ENCODE peak calls at places on chromosome 3, in five cellular contexts. J is body of pancreas; H is heart left ventricle; G is CD4-positive, CD25-positive, alpha-beta regulatory T cell; T is tibial nerve. B is an unnamed sample. For H3K27me3 and H3K9me3, the result is how much of the 10 kb centered on the place peaks cover.

GRCh38 chr3:58962040-58962651 is 87.7 kb downstream of the CFAP20DC start:
- DNase-seq in J (no peak), H (no peak), G (no peak), T (no peak), B (no peak)

GRCh38 chr3:29144807-29145206 is 136.1 kb upstream of the RBMS3 start:
- DNase-seq in J (peak), H (peak), G (no peak), T (no peak), B (no peak)

GRCh38 chr3:87247086-87247781 is 20.1 kb downstream of the CHMP2B start:
- DNase-seq in J (no peak), H (no peak), G (no peak), T (no peak), B (no peak)

GRCh38 chr3:69791919-69792399 is 52.7 kb downstream of the MITF start:
- DNase-seq in J (no peak), H (no peak), G (no peak), T (no peak), B (no peak)

GRCh38 chr3:194320100-194320499 is 31.0 kb downstream of the CPN2 start:
- DNase-seq in J (no peak), H (no peak), G (no peak), T (no peak), B (no peak)

GRCh38 chr3:11705049-11705448 is 61.3 kb upstream of the VGLL4 start:
- DNase-seq in J (no peak), H (no peak), G (no peak), T (no peak), B (no peak)

GRCh38 chr3:192494176-192494575 is 233.2 kb downstream of the FGF12 start:
- DNase-seq in J (peak), H (no peak), G (no peak), T (no peak), B (no peak)

GRCh38 chr3:184361532-184361931 is at the start of the genes CLCN2 and POLR2H:
- DNase-seq in J (peak), H (peak), G (peak), T (no peak), B (peak)

GRCh38 chr3:120163023-120163422 is 68.8 kb upstream of the GSK3B start:
- DNase-seq in J (no peak), H (no peak), G (no peak), T (no peak), B (no peak)

GRCh38 chr3:64266983-64267382 is 41.7 kb upstream of the PRICKLE2 start:
- DNase-seq in J (no peak), H (no peak), G (no peak), T (no peak), B (no peak)
- H3K4me3 ChIP-seq in J (no peak), H (peak), G (no peak), T (peak), B (no peak)

DNA sequence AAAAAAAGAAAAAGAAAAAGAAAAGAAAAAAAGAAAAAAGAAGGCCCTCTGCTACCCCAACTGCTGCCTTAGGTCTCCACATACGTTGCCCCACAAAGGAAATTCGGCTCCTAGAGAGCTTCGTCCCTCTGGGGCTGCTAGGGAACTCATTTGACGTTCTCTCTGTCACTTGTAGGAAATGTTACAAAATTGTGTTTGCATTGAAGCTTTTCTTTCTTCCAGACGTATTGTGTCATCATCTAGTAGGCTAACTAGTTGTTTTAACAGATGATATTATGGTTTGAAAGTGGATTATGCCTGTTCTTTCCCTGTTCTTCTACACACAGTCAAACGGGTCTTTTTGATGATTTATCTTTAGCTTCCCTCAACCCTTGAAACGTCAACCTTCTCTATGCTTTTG is 125.3 kb downstream of the BDH1 start:
- DNase-seq in J (no peak), H (no peak), G (no peak), T (no peak), B (no peak)
- H3K27me3 ChIP-seq in J (under half), H (under half), G (under half), T (under half), B (under half)

GRCh38 chr3:127273196-127273595 is 14.7 kb downstream of the PRR20G start:
- DNase-seq in J (no peak), H (no peak), G (no peak), T (no peak), B (no peak)
- H3K9me3 ChIP-seq in J (under half), H (under half), G (under half), T (under half), B (under half)

GRCh38 chr3:98545940-98546339 is 14.2 kb downstream of the GPR15 start:
- DNase-seq in J (no peak), H (no peak), G (no peak), T (no peak), B (no peak)
- H3K4me3 ChIP-seq in J (no peak), H (no peak), G (peak), T (no peak), B (no peak)

GRCh38 chr3:32406481-32407408 is 15.1 kb downstream of the CMTM7 start:
- DNase-seq in J (peak), H (no peak), G (no peak), T (no peak), B (no peak)

GRCh38 chr3:32405155-32405554 is 13.5 kb downstream of the CMTM7 start:
- DNase-seq in J (no peak), H (no peak), G (no peak), T (no peak), B (no peak)

GRCh38 chr3:32404714-32405113 is 13.1 kb downstream of the CMTM7 start:
- DNase-seq in J (no peak), H (no peak), G (no peak), T (no peak), B (no peak)

GRCh38 chr3:32403663-32404062 is 12.0 kb downstream of the CMTM7 start:
- DNase-seq in J (no peak), H (no peak), G (no peak), T (no peak), B (no peak)

DNA sequence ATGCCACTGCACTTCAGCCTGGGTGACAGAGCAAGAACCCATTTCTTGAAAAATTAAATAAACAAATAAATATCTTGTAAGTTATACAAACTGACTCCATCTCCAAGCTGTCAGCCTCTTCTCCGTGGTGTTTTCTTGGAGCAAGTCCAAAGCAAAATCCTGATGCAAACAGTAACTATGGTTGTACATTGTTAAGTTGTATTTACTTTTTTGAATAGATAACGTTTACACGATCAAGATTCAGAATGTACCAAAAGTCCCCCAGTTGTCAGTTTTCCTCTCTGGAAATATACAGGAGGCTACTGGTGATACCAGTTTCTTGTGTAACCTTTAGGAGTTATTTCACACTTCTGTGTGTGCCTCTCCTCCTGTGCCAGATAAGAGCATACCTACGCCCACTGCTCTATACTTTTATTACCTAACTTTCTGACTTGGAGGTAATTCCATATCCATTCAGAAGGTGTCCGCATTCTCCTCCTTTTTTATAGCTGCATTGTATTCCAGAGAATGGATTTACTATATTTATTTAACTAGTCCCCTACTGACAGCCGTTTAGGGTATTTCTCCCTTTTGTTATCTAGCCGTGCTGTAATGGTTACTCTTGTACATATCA is 14.2 kb downstream of the CMTM7 start:
- DNase-seq in J (no peak), H (no peak), G (no peak), T (no peak), B (no peak)
- H3K27me3 ChIP-seq in J (under half), H (under half), G (under half), T (under half), B (under half)

DNA sequence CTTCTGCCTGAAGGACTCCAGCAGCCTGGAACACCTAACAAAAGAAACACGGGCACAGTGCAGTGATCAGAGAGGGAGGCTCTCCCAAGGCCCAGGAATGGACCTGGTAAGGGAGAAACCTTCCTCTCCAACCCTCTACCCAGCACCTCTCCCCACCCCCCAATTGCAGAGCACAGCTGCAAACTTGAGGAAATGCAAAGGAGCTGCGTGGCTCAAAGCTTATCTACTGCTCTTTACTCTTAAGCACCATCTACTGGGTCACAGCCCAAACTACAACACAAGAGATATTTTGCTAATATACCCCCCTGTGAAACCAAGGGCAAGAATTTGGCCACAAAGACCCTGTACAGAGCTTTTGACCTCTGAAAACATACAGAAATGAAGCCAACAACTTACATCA is 328.3 kb downstream of the OXSM start:
- DNase-seq in J (no peak), H (no peak), G (no peak), T (no peak), B (no peak)
- H3K9me3 ChIP-seq in J (under half), H (under half), G (under half), T (under half), B (under half)

GRCh38 chr3:161508852-161509477 is 12.4 kb downstream of the OTOL1 start:
- DNase-seq in J (no peak), H (no peak), G (no peak), T (no peak), B (no peak)

DNA sequence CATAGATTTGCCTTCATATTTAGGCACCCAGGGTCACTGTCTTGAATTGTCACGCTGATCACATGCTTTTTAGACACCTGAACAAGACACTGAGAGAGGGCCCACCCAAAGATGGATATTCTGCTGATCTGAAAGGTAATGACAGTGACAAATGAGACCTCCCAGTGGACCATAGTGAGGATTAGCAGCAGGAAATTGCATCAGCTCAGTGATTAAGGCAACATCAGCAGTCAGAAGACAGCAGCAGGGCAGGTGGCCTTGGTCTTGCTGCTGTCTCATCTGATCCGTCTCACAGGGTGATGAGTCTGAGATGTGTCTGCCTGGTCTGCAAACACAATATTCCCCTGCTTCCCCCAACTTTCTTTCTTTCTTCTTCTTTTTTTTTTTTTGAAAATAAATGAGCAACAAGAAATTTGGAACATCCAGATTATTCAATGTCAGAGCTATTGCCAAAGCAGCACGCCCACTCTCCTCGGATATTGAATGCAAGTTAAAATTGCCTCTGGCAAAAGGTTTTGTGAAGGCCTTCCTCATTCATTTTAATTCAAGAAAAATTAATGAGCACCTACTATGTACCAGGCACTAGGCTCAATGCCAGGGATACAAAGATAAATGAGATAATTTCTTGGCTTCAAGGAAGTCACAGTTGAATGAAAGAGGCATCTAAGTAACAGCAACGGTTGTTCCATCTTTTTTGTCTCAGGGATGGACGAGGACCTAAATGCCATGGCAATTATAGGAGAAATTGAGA is 14.1 kb downstream of the OTOL1 start:
- DNase-seq in J (no peak), H (no peak), G (no peak), T (no peak), B (no peak)
- H3K4me3 ChIP-seq in J (no peak), H (no peak), G (no peak), T (no peak), B (no peak)

GRCh38 chr3:71942432-71942831 is 157.5 kb upstream of the PROK2 start:
- DNase-seq in J (no peak), H (no peak), G (no peak), T (no peak), B (no peak)

GRCh38 chr3:71944482-71944881 is 159.5 kb upstream of the PROK2 start:
- DNase-seq in J (no peak), H (no peak), G (no peak), T (no peak), B (no peak)

GRCh38 chr3:71940523-71940922 is 155.6 kb upstream of the PROK2 start:
- DNase-seq in J (no peak), H (no peak), G (no peak), T (no peak), B (no peak)
- H3K27me3 ChIP-seq in J (under half), H (under half), G (under half), T (under half), B (under half)

GRCh38 chr3:106829206-106829605 is 548.0 kb upstream of the CCDC54 start:
- DNase-seq in J (no peak), H (no peak), G (no peak), T (no peak), B (no peak)
- H3K9me3 ChIP-seq in J (under half), H (under half), G (under half), T (under half), B (under half)

GRCh38 chr3:57383421-57383820 is 90.9 kb upstream of the ASB14 start:
- DNase-seq in J (no peak), H (no peak), G (no peak), T (no peak), B (no peak)

GRCh38 chr3:57383838-57384237 is 91.4 kb upstream of the ASB14 start:
- DNase-seq in J (no peak), H (no peak), G (no peak), T (no peak), B (no peak)

GRCh38 chr3:57385498-57385897 is 93.0 kb upstream of the ASB14 start:
- DNase-seq in J (peak), H (no peak), G (no peak), T (no peak), B (no peak)

GRCh38 chr3:57386307-57386706 is 93.8 kb upstream of the ASB14 start:
- DNase-seq in J (no peak), H (no peak), G (no peak), T (no peak), B (no peak)

GRCh38 chr3:57382933-57383332 is 90.4 kb upstream of the ASB14 start:
- DNase-seq in J (no peak), H (no peak), G (no peak), T (no peak), B (no peak)
- H3K4me3 ChIP-seq in J (no peak), H (no peak), G (no peak), T (no peak), B (no peak)

B was measured in MG63.